ENCODE peak calls at places on chromosomes 4 and X, in nine cellular contexts. S is iPS-NIHi11; X is trophoblast cell; Q is MG63; W is astrocyte of the cerebellum; U is activated CD8-positive, alpha-beta memory T cell treated with anti-CD3 and anti-CD28 coated beads, Interleukin-2, amount 50 U/mL, for 48 hours; L is activated T-cell treated with anti-CD3 and anti-CD28 coated beads for 24 hours; C is T47D; P is NCI-H1105. G is an unnamed sample.

GRCh38 chrX:74534569-74535038 is 79.8 kb downstream of the RLIM start:
- DNase-seq in S (no peak), X (peak; percentile 59), Q (peak; percentile 28), W (no peak), U (peak; percentile 49), L (no peak), C (no peak), P (no peak), G (no peak)

GRCh38 chr4:3318561-3319021 is 25.8 kb downstream of the RGS12 start:
- DNase-seq in S (peak; percentile 81), X (no peak), Q (no peak), W (no peak), U (no peak), L (no peak), C (no peak), P (no peak), G (no peak)

GRCh38 chr4:151931563-151931962 is 170.8 kb upstream of the GATB start:
- DNase-seq in S (no peak), X (no peak), Q (no peak), W (no peak), U (no peak), L (no peak), C (peak; percentile 48), P (no peak), G (peak; percentile 21)

GRCh38 chr4:8854866-8855265 is 16.8 kb downstream of the HMX1 start:
- DNase-seq in S (no peak), X (no peak), Q (peak; percentile 66), W (no peak), U (no peak), L (no peak), C (no peak), P (no peak), G (no peak)

GRCh38 chr4:153296424-153296823 is 48.1 kb upstream of the MND1 start:
- DNase-seq in S (peak; percentile 65), X (no peak), Q (peak; percentile 17), W (peak; percentile 11), U (no peak), L (no peak), C (peak; percentile 35), P (no peak), G (no peak)

GRCh38 chrX:150544222-150544787 is 24.1 kb upstream of the MTM1 start:
- DNase-seq in S (peak; percentile 36), X (peak; percentile 6), Q (no peak), W (no peak), U (no peak), L (no peak), C (peak; percentile 48), P (no peak), G (no peak)

GRCh38 chr4:6695660-6696581 is 2.2 kb downstream of the S100P start:
- DNase-seq in S (no peak), X (peak; percentile 86), Q (no peak), W (no peak), U (peak; percentile 71), L (no peak), C (peak; percentile 93), P (no peak), G (no peak)

GRCh38 chr4:54318904-54319303 is 89.8 kb downstream of the PDGFRA start:
- DNase-seq in S (peak; percentile 64), X (peak; percentile 29), Q (no peak), W (peak; percentile 31), U (no peak), L (no peak), C (peak; percentile 40), P (no peak), G (no peak)

GRCh38 chr4:43990968-43991367 is 457.6 kb downstream of the KCTD8 start:
- DNase-seq in S (no peak), X (no peak), Q (no peak), W (no peak), U (no peak), L (no peak), C (peak; percentile 28), P (no peak), G (no peak)

GRCh38 chrX:129925305-129926092 is 19.5 kb downstream of the UTP14A start:
- DNase-seq in S (peak; percentile 49), X (peak; percentile 86), Q (peak; percentile 28), W (peak; percentile 69), U (peak; percentile 68), L (peak; percentile 54), C (peak; percentile 71), P (peak; percentile 32), G (peak; percentile 21)

GRCh38 chr4:77805802-77806201 is 13.4 kb downstream of the CNOT6L start:
- DNase-seq in S (no peak), X (no peak), Q (no peak), W (no peak), U (no peak), L (no peak), C (no peak), P (no peak), G (no peak)

GRCh38 chrX:19569121-19569805 is 54.0 kb upstream of the MAP3K15 start:
- DNase-seq in S (no peak), X (no peak), Q (no peak), W (no peak), U (no peak), L (no peak), C (no peak), P (no peak), G (no peak)

GRCh38 chr4:8185280-8185679 is 13.8 kb upstream of the SH3TC1 start:
- DNase-seq in S (no peak), X (no peak), Q (peak; percentile 83), W (peak; percentile 79), U (no peak), L (no peak), C (no peak), P (no peak), G (no peak)

GRCh38 chr4:176436500-176436973 is 116.8 kb downstream of the SPCS3 start:
- DNase-seq in S (no peak), X (no peak), Q (no peak), W (no peak), U (no peak), L (no peak), C (no peak), P (no peak), G (no peak)

GRCh38 chr4:169305651-169306050 is 34.9 kb upstream of the SH3RF1 start:
- DNase-seq in S (no peak), X (no peak), Q (no peak), W (no peak), U (no peak), L (no peak), C (peak; percentile 68), P (no peak), G (no peak)

GRCh38 chrX:150587585-150588503 is 19.4 kb downstream of the MTM1 start:
- DNase-seq in S (peak; percentile 19), X (no peak), Q (no peak), W (no peak), U (no peak), L (peak; percentile 30), C (no peak), P (no peak), G (no peak)

GRCh38 chrX:16786791-16787735 is 797 bp downstream of the TXLNG start:
- DNase-seq in S (peak; percentile 28), X (no peak), Q (peak; percentile 41), W (no peak), U (peak; percentile 57), L (peak; percentile 11), C (no peak), P (no peak), G (no peak)

GRCh38 chr4:159867673-159868072 is 764.8 kb downstream of the RAPGEF2 start:
- DNase-seq in S (no peak), X (no peak), Q (no peak), W (no peak), U (no peak), L (no peak), C (no peak), P (no peak), G (no peak)

G was measured in NCI-H2081.